ENCODE peak calls at places on chromosomes 4 and X, in seven cellular contexts. M is upper lobe of left lung, T is tibial nerve, O is astrocyte, X is pancreas, K is cardiac muscle cell, R is PC-9. B is an unnamed sample.

GRCh38 chr4:162229670-162230069 is 65.9 kb upstream of the FSTL5 start:
- DNase-seq in X (no peak), M (no peak), R (no peak), O (no peak), K (no peak), T (no peak), B (no peak)

GRCh38 chr4:148327683-148328082 is 114.5 kb downstream of the NR3C2 start:
- DNase-seq in K (no peak), X (no peak), R (no peak), T (no peak), M (no peak), O (no peak), B (no peak)

GRCh38 chr4:188262464-188262863 is 123.2 kb downstream of the TRIML1 start:
- DNase-seq in K (no peak), O (no peak), M (no peak), T (no peak), R (no peak), X (no peak), B (peak; percentile 18)

GRCh38 chr4:71195932-71196331 is 142.9 kb upstream of the SLC4A4 start:
- DNase-seq in M (no peak), X (no peak), R (no peak), O (peak; percentile 91), T (no peak), K (peak; percentile 52), B (peak; percentile 42)

GRCh38 chr4:114597410-114598115 is 1.0 kb upstream of the UGT8 start:
- DNase-seq in T (no peak), X (peak; percentile 41), M (no peak), K (no peak), O (no peak), R (no peak), B (no peak)

GRCh38 chr4:69849969-69850368 is 10.0 kb downstream of the SULT1E1 start:
- DNase-seq in R (no peak), O (no peak), T (no peak), K (no peak), X (no peak), M (no peak), B (no peak)

GRCh38 chrX:39957816-39958561 is 139.8 kb downstream of the BCOR start:
- DNase-seq in M (no peak), R (no peak), X (no peak), O (peak; percentile 41), K (no peak), T (no peak), B (no peak)

GRCh38 chr4:185721949-185722316 is 90.1 kb downstream of the SORBS2 start:
- DNase-seq in R (no peak), T (no peak), K (peak; percentile 57), X (no peak), O (no peak), M (no peak), B (no peak)

GRCh38 chr4:81412941-81413488 is 58.7 kb downstream of the RASGEF1B start:
- DNase-seq in X (no peak), R (no peak), M (no peak), T (no peak), K (no peak), O (no peak), B (no peak)

GRCh38 chr4:27666943-27667342 is 806.3 kb downstream of the STIM2 start:
- DNase-seq in K (no peak), M (no peak), X (no peak), R (no peak), O (no peak), T (no peak), B (no peak)

GRCh38 chrX:69142688-69143239 is 22.5 kb downstream of the PJA1 start:
- DNase-seq in M (no peak), O (no peak), K (no peak), R (no peak), X (no peak), T (no peak), B (no peak)

GRCh38 chrX:72306085-72306801 is 529 bp upstream of the CITED1 start:
- DNase-seq in K (no peak), T (no peak), M (peak; percentile 82), O (no peak), X (no peak), R (no peak), B (no peak)

GRCh38 chrX:149825424-149825823 is 43.7 kb downstream of the MAGEA9 start:
- DNase-seq in M (no peak), T (no peak), O (no peak), X (no peak), K (peak; percentile 19), R (peak; percentile 5), B (no peak)

GRCh38 chr4:8350326-8350725 is 80.8 kb downstream of the HTRA3 start:
- DNase-seq in R (no peak), O (no peak), T (no peak), K (no peak), X (no peak), M (no peak), B (no peak)

GRCh38 chr4:168096444-168096784 is 4.1 kb downstream of the ANXA10 start:
- DNase-seq in O (no peak), M (no peak), T (no peak), X (no peak), K (no peak), R (no peak), B (no peak)

GRCh38 chrX:6782831-6783230 is 247.9 kb upstream of the VCX3A start:
- DNase-seq in O (no peak), K (no peak), X (no peak), T (no peak), R (no peak), M (no peak), B (no peak)
- H3K4me3 ChIP-seq in O (no peak overlapping the region), K (no peak overlapping the region), X (no peak overlapping the region), T (no peak overlapping the region), R (no peak overlapping the region), M (no peak overlapping the region), B (no peak overlapping the region)

GRCh38 chrX:106038625-106039024 is at the start of gene SERPINA7:
- DNase-seq in M (no peak), R (no peak), O (no peak), X (no peak), T (no peak), K (no peak), B (no peak)

GRCh38 chrX:106039920-106040319 is 1.4 kb upstream of the SERPINA7 start:
- DNase-seq in O (no peak), X (peak; percentile 1), T (no peak), R (peak; percentile 6), K (peak; percentile 21), M (no peak), B (no peak)

GRCh38 chrX:106035064-106035463 is 3.5 kb downstream of the SERPINA7 start:
- DNase-seq in R (no peak), X (no peak), O (no peak), M (no peak), K (peak; percentile 14), T (no peak), B (no peak)

GRCh38 chrX:106036716-106037115 is 1.8 kb downstream of the SERPINA7 start:
- DNase-seq in T (no peak), K (no peak), O (no peak), R (no peak), M (no peak), X (no peak), B (no peak)

DNA sequence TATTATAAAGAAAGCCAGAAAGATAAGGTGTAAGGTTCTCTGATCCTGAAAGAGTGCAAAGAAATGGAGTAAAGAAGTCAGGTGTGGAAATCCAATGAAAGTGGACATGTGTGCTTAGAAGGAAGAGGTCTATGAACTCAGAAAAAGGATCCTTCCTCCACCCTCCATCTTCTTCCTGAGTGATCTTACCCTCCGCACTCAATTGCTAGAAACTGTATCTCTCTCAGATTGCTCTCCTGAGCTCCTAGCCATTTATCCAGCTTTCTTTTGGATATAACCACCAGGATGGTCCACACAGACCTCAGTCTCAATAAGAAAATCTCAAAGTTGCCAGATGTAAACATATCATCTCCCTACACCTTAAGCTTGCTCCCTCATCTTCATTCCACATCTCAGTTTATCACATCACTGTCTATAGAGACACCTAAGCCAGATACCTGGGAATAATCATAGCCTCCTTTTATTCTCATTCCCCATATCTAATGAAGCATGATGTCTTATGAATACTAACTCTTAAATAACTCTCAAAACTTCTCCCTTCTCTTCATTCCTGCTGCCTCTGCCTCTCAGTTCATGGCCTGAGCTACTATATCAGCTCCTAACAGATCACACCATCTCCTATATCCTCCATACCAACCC is 573 bp downstream of the SERPINA7 start:
- DNase-seq in O (no peak), T (no peak), R (no peak), K (no peak), M (no peak), X (no peak), B (no peak)
- H3K27me3 ChIP-seq in O (no peaks in the 10 kb centered on the region), T (no peaks in the 10 kb centered on the region), R (no peaks in the 10 kb centered on the region), K (no peaks in the 10 kb centered on the region), M (no peaks in the 10 kb centered on the region), X (no peaks in the 10 kb centered on the region), B (peaks cover 2% of the 10 kb centered on the region)

GRCh38 chrX:48496660-48497059 is 12.1 kb upstream of the PORCN start:
- DNase-seq in O (no peak), K (no peak), T (no peak), M (no peak), R (no peak), X (no peak), B (no peak)

GRCh38 chrX:48490661-48491060 is 14.7 kb downstream of the FTSJ1 start:
- DNase-seq in T (no peak), X (no peak), K (no peak), O (no peak), M (no peak), R (peak; percentile 63), B (no peak)

GRCh38 chrX:48492293-48492910 is 16.4 kb upstream of the PORCN start:
- DNase-seq in R (no peak), M (no peak), K (no peak), O (no peak), T (no peak), X (no peak), B (no peak)

GRCh38 chrX:48491809-48492208 is 15.8 kb downstream of the FTSJ1 start:
- DNase-seq in R (no peak), K (no peak), M (no peak), O (no peak), X (no peak), T (no peak), B (no peak)

GRCh38 chrX:48493890-48494364 is 14.9 kb upstream of the PORCN start:
- DNase-seq in K (peak; percentile 67), O (no peak), M (no peak), X (no peak), R (no peak), T (no peak), B (no peak)
- TF ChIP-seq CTCF in K (peak; percentile 42), O (peak; percentile 30), M (no peak), X (no peak), R (peak; percentile 32), T (no peak), B (peak; percentile 29)

GRCh38 chr4:142356118-142356759 is 489.9 kb downstream of the INPP4B start:
- DNase-seq in K (no peak), X (no peak), O (no peak), M (no peak), R (no peak), T (no peak), B (no peak)

GRCh38 chr4:142354794-142355416 is 491.2 kb downstream of the INPP4B start:
- DNase-seq in M (no peak), R (no peak), X (no peak), O (no peak), T (no peak), K (no peak), B (no peak)

GRCh38 chr4:142355417-142355930 is 490.6 kb downstream of the INPP4B start:
- DNase-seq in R (no peak), O (peak; percentile 19), K (no peak), X (no peak), M (no peak), T (no peak), B (no peak)

GRCh38 chr4:142358656-142359055 is 487.4 kb downstream of the INPP4B start:
- DNase-seq in O (no peak), M (no peak), K (no peak), R (no peak), T (no peak), X (no peak), B (no peak)

GRCh38 chr4:142356797-142357196 is 489.3 kb downstream of the INPP4B start:
- DNase-seq in O (no peak), X (no peak), K (no peak), M (no peak), T (no peak), R (no peak), B (no peak)
- H3K4me3 ChIP-seq in O (no peak overlapping the region), X (no peak overlapping the region), K (no peak overlapping the region), M (no peak overlapping the region), T (no peak overlapping the region), R (no peak overlapping the region), B (no peak overlapping the region)

B was measured in kidney epithelial cell.